ENCODE peak calls at places on chromosome 19, in four cellular contexts. A, B, N and Z are unnamed samples.

GRCh38 chr19:3818479-3818878 is 32.3 kb upstream of the MATK start:
- DNase-seq in N (no peak), B (no peak), A (no peak), Z (no peak)

GRCh38 chr19:18464646-18465045 is 26.7 kb upstream of the ISYNA1 start:
- DNase-seq in N (no peak), A (peak), B (no peak), Z (no peak)

GRCh38 chr19:2449019-2449418 is 7.7 kb downstream of the LMNB2 start:
- DNase-seq in A (no peak), N (no peak), B (no peak), Z (no peak)

GRCh38 chr19:56170261-56170660 is 5.5 kb upstream of the GALP start:
- DNase-seq in A (peak), B (peak), N (no peak), Z (no peak)

GRCh38 chr19:5186293-5187050 is 154.1 kb downstream of the PTPRS start:
- DNase-seq in B (no peak), N (no peak), A (no peak), Z (no peak)

GRCh38 chr19:35476149-35476548 is 14.1 kb downstream of the KRTDAP start:
- DNase-seq in A (no peak), N (no peak), B (peak), Z (no peak)

GRCh38 chr19:58366576-58367430 is 4.3 kb upstream of the ZNF497 start:
- DNase-seq in N (peak), A (no peak), B (no peak), Z (no peak)

GRCh38 chr19:38168632-38169031 is 55.4 kb downstream of the DPF1 start:
- DNase-seq in B (no peak), N (no peak), A (no peak), Z (no peak)

GRCh38 chr19:19338082-19338481 is 17.5 kb downstream of the MAU2 start:
- DNase-seq in A (no peak), B (no peak), N (no peak), Z (no peak)

GRCh38 chr19:6677495-6677894 is 7.5 kb upstream of the TNFSF14 start:
- DNase-seq in N (no peak), A (no peak), B (no peak), Z (no peak)

GRCh38 chr19:6679139-6679538 is 9.2 kb upstream of the TNFSF14 start:
- DNase-seq in A (no peak), N (no peak), B (no peak), Z (no peak)

GRCh38 chr19:6676288-6676687 is 6.3 kb upstream of the TNFSF14 start:
- DNase-seq in A (no peak), N (no peak), B (no peak), Z (no peak)

GRCh38 chr19:6678690-6679109 is 8.7 kb upstream of the TNFSF14 start:
- DNase-seq in B (no peak), N (no peak), A (no peak), Z (no peak)

DNA sequence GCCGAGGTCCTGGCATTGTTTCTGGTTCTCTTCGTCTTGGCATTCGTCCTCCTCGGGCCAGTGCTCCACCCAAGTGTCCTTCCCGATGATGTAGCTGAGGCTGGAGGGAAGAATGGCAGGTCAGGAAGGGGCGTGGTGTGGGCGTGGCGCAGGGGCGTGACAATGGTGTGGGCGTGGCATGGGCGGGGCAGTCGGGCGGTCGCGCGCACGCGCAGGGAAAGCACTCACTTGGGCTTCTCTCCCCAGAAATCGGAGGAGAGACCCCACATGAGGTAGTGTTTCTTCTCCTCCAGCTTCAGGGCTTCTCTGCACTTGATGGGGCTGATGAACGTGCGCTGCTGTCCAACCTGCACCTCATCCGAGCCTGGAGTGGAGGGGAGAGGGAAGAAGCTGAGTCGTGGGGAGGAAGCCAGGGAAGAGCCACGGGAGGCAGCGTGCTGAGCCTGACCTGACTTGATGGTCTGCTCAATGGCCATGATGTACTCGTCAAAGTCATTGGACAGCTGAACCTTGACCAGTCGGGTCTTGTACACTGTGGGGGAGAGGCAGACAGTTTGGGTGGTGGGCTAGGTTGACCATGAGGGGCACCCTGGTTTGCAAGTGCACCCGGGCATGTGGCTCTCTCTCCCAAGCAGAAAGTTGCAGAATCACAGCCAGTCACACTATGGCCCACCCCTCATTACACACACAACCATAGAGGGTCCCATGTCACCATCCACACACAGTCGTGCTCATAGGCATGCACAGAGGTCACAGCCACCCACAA is 8.1 kb upstream of the TNFSF14 start:
- DNase-seq in N (peak), B (peak), A (no peak), Z (no peak)
- TF ChIP-seq TAF1 in N (no peak), B (no peak), A (no peak), Z (no peak)

GRCh38 chr19:47240996-47241918 is 10.3 kb upstream of the BBC3 start:
- DNase-seq in A (peak), B (peak), N (peak), Z (no peak)
- TF ChIP-seq SMC3 in A (no peak), B (no peak), N (no peak), Z (no peak)

DNA sequence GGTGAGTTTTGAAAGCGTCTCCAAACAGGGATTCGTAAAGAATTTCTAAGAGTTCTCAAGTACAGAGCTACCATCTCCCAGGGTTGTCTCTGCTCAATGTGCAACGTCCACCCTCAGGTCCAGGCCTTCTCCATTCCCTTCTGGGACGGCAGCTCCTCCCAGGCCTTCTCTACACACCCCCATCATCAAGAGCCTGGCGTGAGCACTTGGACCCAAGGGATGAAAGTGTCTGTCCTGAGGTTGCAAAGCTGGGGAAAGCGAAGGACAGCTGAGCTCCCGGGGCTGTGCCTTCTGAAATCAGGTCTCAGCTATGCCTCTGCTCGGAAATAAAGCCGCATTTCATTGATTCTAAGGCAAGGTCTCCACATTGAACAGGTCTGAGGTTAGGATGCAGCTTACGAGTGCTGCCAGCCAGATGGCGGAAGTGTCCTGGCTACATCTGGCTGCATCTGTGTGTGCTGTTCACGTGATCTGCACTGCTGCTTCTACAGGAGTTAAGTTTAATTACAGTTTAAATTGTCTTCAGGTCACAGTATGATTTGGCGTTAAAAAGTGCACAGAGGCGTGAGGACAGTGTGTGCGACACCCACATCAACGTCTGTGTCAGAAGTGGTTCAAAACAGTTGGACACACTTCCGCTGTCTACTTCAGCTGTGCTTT is 27.0 kb upstream of the MIER2 start:
- DNase-seq in B (no peak), A (no peak), N (peak), Z (no peak)
- TF ChIP-seq TAF1 in B (no peak), A (no peak), N (no peak), Z (no peak)

DNA sequence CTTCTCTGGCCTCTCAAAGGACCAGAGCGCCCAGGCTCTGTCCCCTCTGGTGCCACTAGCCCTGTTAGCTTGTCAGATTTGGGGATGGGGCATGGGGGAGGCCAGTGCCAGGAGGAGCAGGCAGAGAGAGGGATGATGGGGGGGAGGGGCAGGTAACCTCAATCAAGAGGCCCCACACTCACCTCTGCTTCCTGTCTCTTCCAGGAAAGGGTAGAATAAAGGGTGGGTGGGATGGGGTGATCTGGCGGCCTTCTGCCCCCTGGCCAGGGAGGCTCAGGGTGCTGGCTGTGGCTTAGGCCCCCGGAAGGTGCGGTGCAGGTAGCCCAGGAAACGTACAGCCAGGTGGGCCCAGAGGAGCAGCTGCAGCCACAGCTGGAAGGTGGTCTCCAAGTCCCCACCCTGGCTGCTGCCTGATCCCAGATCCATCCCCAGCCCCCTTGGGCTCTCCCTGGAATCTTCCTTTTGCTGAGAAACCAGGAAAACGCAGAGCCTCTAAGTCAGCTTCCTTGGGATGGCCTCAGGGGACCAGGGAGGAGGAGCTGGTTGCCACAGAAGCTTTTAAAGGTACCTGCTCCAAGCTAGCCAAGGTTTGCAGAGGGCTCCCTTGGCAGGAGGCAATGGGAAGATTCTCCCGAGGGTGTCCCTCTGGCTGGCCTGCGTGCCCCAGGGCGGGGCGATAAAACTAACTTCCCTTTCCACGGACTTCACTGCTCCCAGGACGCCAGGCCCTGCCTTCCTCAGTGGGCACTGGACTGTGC is 5.3 kb downstream of the PRKACA start:
- DNase-seq in B (no peak), A (no peak), N (no peak), Z (no peak)
- TF ChIP-seq SMC3 in B (no peak), A (no peak), N (no peak), Z (no peak)